ENCODE peak calls at places on chromosomes 1 and 21, in eight cellular contexts. C is suprapubic skin, T is psoas muscle, P is tibial nerve, K is pancreas, A is right atrium auricular region, M is neuronal stem cell, Y is osteoblast. R is an unnamed sample. For H3K4me1, the result is how much of the 10 kb centered on the place peaks cover.

GRCh38 chr21:44706026-44706705 is 5.2 kb downstream of the TSPEAR start:
- DNase-seq in C (no peak), T (no peak), P (no peak), K (no peak), A (no peak), M (no peak), Y (peak), R (no peak)

GRCh38 chr1:15386128-15386824 is 23.4 kb upstream of the EFHD2 start:
- DNase-seq in C (no peak), T (no peak), P (no peak), K (no peak), A (no peak), M (no peak), Y (no peak), R (no peak)

GRCh38 chr1:19925342-19926070 is 2.1 kb upstream of the PLA2G2E start:
- DNase-seq in C (no peak), T (no peak), P (no peak), K (no peak), A (no peak), M (no peak), Y (peak), R (no peak)

GRCh38 chr1:202589190-202589680 is 121.0 kb downstream of the SYT2 start:
- DNase-seq in C (peak), T (peak), P (peak), K (peak), A (peak), M (no peak), Y (peak), R (peak)

GRCh38 chr21:38815060-38815405 is 9.3 kb downstream of the ETS2 start:
- DNase-seq in C (no peak), T (no peak), P (no peak), K (no peak), A (no peak), M (no peak), Y (no peak), R (no peak)

GRCh38 chr1:93021539-93022134 is 57.4 kb upstream of the MTF2 start:
- DNase-seq in C (no peak), T (no peak), P (no peak), K (no peak), A (no peak), M (no peak), Y (no peak), R (no peak)

GRCh38 chr1:155329980-155330598 is 9.4 kb downstream of the RUSC1 start:
- DNase-seq in C (no peak), T (no peak), P (no peak), K (no peak), A (no peak), M (no peak), Y (peak), R (no peak)

GRCh38 chr1:236480758-236481436 is 42.9 kb upstream of the LGALS8 start:
- DNase-seq in C (no peak), T (no peak), P (no peak), K (peak), A (no peak), M (no peak), Y (no peak), R (no peak)

GRCh38 chr1:8182034-8182761 is 135.7 kb upstream of the SLC45A1 start:
- DNase-seq in C (no peak), T (no peak), P (no peak), K (peak), A (no peak), M (no peak), Y (peak), R (no peak)

GRCh38 chr1:1177452-1178206 is 3.9 kb downstream of the TTLL10 start:
- DNase-seq in C (peak), T (peak), P (no peak), K (peak), A (no peak), M (no peak), Y (peak), R (no peak)

GRCh38 chr1:30527511-30528140 is 195.8 kb downstream of the MATN1 start:
- DNase-seq in C (peak), T (peak), P (no peak), K (no peak), A (no peak), M (no peak), Y (no peak), R (peak)

GRCh38 chr1:23634840-23635642 is 56.6 kb upstream of the RPL11 start:
- DNase-seq in C (peak), T (peak), P (no peak), K (peak), A (peak), M (peak), Y (peak), R (no peak)

GRCh38 chr21:18252686-18253085 is 8.1 kb downstream of the CHODL start:
- DNase-seq in C (no peak), T (no peak), P (no peak), K (no peak), A (no peak), M (no peak), Y (no peak), R (no peak)

GRCh38 chr1:179817789-179818188 is 59.8 kb downstream of the TOR1AIP2 start:
- DNase-seq in C (peak), T (peak), P (peak), K (no peak), A (peak), M (no peak), Y (peak), R (peak)

GRCh38 chr1:20930427-20930826 is 143.3 kb upstream of the HP1BP3 start:
- DNase-seq in C (no peak), T (no peak), P (no peak), K (no peak), A (no peak), M (no peak), Y (no peak), R (no peak)

GRCh38 chr1:208748766-208749165 is 504.6 kb upstream of the PLXNA2 start:
- DNase-seq in C (no peak), T (no peak), P (no peak), K (no peak), A (no peak), M (no peak), Y (no peak), R (no peak)

GRCh38 chr1:13797397-13797796 is 97.4 kb downstream of the PRDM2 start:
- DNase-seq in C (no peak), T (no peak), P (no peak), K (no peak), A (no peak), M (no peak), Y (no peak), R (no peak)

GRCh38 chr1:217472915-217473314 is 158.0 kb downstream of the GPATCH2 start:
- DNase-seq in C (no peak), T (no peak), P (no peak), K (no peak), A (no peak), M (no peak), Y (no peak), R (no peak)

GRCh38 chr1:209924386-209924785 is 13.6 kb upstream of the SYT14 start:
- DNase-seq in C (no peak), T (no peak), P (no peak), K (no peak), A (no peak), M (no peak), Y (no peak), R (no peak)

GRCh38 chr1:22465018-22465565 is 13.4 kb downstream of the ZBTB40 start:
- DNase-seq in C (no peak), T (no peak), P (no peak), K (no peak), A (no peak), M (no peak), Y (no peak), R (no peak)

GRCh38 chr1:21385022-21385421 is 54.9 kb upstream of the NBPF3 start:
- DNase-seq in C (no peak), T (no peak), P (no peak), K (no peak), A (no peak), M (no peak), Y (no peak), R (no peak)

GRCh38 chr1:5448486-5448885 is 543.7 kb downstream of the NPHP4 start:
- DNase-seq in C (no peak), T (no peak), P (no peak), K (no peak), A (no peak), M (no peak), Y (no peak), R (no peak)

GRCh38 chr21:27269646-27270045 is 302.8 kb upstream of the ADAMTS5 start:
- DNase-seq in C (no peak), T (no peak), P (no peak), K (no peak), A (no peak), M (no peak), Y (no peak), R (no peak)

GRCh38 chr1:54460346-54460745 is 54.2 kb upstream of the SSBP3 start:
- DNase-seq in C (no peak), T (no peak), P (no peak), K (no peak), A (no peak), M (no peak), Y (no peak), R (no peak)

GRCh38 chr1:177739780-177740179 is 230.1 kb downstream of the SEC16B start:
- DNase-seq in C (no peak), T (no peak), P (no peak), K (no peak), A (no peak), M (no peak), Y (no peak), R (no peak)

GRCh38 chr1:243718893-243719292 is 131.2 kb downstream of the AKT3 start:
- DNase-seq in C (no peak), T (no peak), P (no peak), K (no peak), A (no peak), M (no peak), Y (peak), R (no peak)

GRCh38 chr1:54861070-54861761 is 25.8 kb downstream of the DHCR24 start:
- DNase-seq in C (no peak), T (no peak), P (no peak), K (no peak), A (no peak), M (no peak), Y (peak), R (no peak)

GRCh38 chr21:45996311-45997204 is 15.0 kb downstream of the COL6A1 start:
- DNase-seq in C (peak), T (no peak), P (no peak), K (peak), A (no peak), M (no peak), Y (peak), R (no peak)

GRCh38 chr1:209335090-209335692 is 248.3 kb upstream of the CAMK1G start:
- DNase-seq in C (no peak), T (no peak), P (no peak), K (peak), A (no peak), M (peak), Y (no peak), R (no peak)

GRCh38 chr1:151370211-151370911 is 2.1 kb downstream of the SELENBP1 start:
- DNase-seq in C (no peak), T (peak), P (no peak), K (no peak), A (peak), M (no peak), Y (peak), R (peak)
- H3K4me3 ChIP-seq in C (no peak), T (peak), P (no peak), K (no peak), A (no peak), M (no peak), Y (no peak), R (no peak)

DNA sequence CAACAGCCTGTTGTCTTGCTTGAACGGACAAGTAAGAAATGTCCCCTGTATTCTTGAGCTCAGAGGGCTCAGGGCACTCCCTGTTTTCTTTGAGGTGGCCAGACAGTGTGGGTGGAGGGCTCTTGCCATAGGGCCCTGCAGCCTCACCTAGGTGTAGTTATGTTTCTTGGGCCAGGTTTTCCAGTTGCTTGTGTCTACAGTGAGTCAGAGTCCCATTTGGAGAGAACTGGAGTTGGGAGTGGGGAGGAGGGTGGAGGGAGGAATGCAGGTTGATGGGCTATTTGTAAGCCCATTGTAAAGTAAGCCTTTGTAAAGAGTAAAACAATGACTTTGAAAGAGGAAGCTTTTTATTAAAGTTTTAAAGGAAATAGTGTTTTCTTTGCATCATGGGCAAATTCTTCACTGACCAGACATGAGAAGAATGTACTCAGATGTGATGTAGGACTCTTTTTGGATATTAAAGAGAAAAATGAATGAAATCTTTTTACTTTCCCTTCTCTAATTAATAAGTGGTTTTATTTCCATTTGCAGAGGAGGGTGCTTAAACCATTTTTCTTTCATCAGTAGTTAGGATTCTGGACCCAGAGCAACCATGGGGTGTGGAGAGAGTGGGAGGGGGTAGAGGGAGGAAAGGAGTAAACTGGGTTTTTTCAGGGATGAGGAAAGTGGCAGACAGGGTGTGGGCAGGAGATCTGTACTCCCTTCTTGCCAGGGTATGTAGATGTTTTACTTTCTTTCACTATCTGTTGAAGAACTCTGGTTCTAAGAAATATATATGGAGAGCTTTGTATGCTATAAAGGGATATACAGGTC is 45.1 kb upstream of the MACF1 start:
- DNase-seq in C (no peak), T (no peak), P (no peak), K (peak), A (no peak), M (no peak), Y (no peak), R (no peak)
- H3K4me1 ChIP-seq in C (half or more), T (under half), P (under half), K (under half), A (under half), M (under half), Y (half or more), R (half or more)

GRCh38 chr1:77673030-77673429 is 9.4 kb downstream of the ZZZ3 start:
- DNase-seq in C (no peak), T (no peak), P (no peak), K (no peak), A (no peak), M (no peak), Y (no peak), R (no peak)
- H3K4me3 ChIP-seq in C (no peak), T (no peak), P (no peak), K (no peak), A (no peak), M (no peak), Y (no peak), R (no peak)

DNA sequence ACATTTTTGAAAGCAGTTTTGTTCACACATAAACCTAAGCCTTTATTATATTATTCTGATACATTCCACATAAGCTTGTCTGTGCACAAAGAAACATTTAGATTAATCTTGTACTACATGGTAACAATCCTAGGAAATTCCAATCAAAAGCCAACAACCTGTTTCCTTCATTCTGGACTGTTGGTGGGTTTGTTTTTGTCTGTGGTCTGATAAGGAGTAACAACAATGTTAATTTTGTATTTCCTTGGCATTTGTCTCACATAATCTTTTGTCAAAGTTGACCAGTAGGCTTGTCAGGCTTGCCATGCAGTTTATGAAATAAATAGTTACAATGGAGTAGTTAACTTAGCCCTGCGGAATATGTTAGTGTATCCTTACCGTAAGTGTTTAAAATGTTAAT is 183.3 kb downstream of the DHRS3 start:
- DNase-seq in C (no peak), T (no peak), P (no peak), K (no peak), A (no peak), M (no peak), Y (no peak), R (no peak)
- H3K4me1 ChIP-seq in C (half or more), T (under half), P (half or more), K (under half), A (under half), M (under half), Y (half or more), R (under half)

GRCh38 chr1:3078421-3078820 is 9.4 kb downstream of the PRDM16 start:
- DNase-seq in C (no peak), T (no peak), P (no peak), K (no peak), A (no peak), M (no peak), Y (no peak), R (no peak)
- H3K4me3 ChIP-seq in C (no peak), T (no peak), P (peak), K (no peak), A (no peak), M (no peak), Y (no peak), R (no peak)

DNA sequence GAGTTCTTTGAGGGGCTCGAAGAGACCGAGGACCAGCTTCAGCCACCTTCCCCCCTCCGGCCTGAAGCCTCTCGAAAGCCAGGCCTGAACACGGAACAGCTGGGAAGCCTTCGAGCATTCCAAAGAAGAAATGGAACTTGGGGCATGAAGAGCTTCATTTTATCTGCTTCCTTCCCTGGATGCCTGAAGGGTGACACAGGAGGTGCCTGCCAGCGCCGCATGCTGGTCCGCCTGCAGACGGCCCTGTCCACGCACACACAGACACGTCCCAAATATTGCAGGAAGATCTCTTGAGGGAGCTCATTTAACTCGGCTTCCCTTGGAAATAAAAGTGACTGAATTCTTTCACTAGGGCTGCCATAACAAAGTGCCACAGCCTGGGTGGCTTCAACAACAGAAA is 73.7 kb downstream of the TOMM20 start:
- DNase-seq in C (no peak), T (no peak), P (no peak), K (no peak), A (no peak), M (no peak), Y (peak), R (no peak)
- H3K4me1 ChIP-seq in C (under half), T (under half), P (under half), K (under half), A (under half), M (under half), Y (under half), R (under half)

GRCh38 chr1:16630661-16631247 is 17.4 kb upstream of the NBPF1 start:
- DNase-seq in C (peak), T (peak), P (no peak), K (peak), A (peak), M (no peak), Y (peak), R (peak)

GRCh38 chr1:16631248-16632043 is 18.1 kb upstream of the NBPF1 start:
- DNase-seq in C (peak), T (peak), P (peak), K (peak), A (peak), M (no peak), Y (peak), R (no peak)

GRCh38 chr1:16625497-16626408 is 12.4 kb upstream of the NBPF1 start:
- DNase-seq in C (peak), T (peak), P (no peak), K (peak), A (no peak), M (no peak), Y (peak), R (peak)

GRCh38 chr1:16628361-16629111 is 15.2 kb upstream of the NBPF1 start:
- DNase-seq in C (peak), T (peak), P (no peak), K (peak), A (peak), M (no peak), Y (peak), R (no peak)
- H3K4me3 ChIP-seq in C (no peak), T (no peak), P (no peak), K (no peak), A (no peak), M (no peak), Y (no peak), R (no peak)

GRCh38 chr21:41169701-41170100 is 1.7 kb downstream of the BACE2 start:
- DNase-seq in C (no peak), T (no peak), P (no peak), K (no peak), A (no peak), M (no peak), Y (peak), R (no peak)

GRCh38 chr21:41170442-41170841 is 2.5 kb downstream of the BACE2 start:
- DNase-seq in C (no peak), T (peak), P (no peak), K (peak), A (no peak), M (peak), Y (peak), R (no peak)

GRCh38 chr21:41168391-41169257 is 664 bp downstream of the BACE2 start:
- DNase-seq in C (peak), T (peak), P (peak), K (peak), A (peak), M (peak), Y (peak), R (peak)

GRCh38 chr21:41169258-41169576 is 1.3 kb downstream of the BACE2 start:
- DNase-seq in C (no peak), T (no peak), P (no peak), K (no peak), A (no peak), M (no peak), Y (no peak), R (no peak)

DNA sequence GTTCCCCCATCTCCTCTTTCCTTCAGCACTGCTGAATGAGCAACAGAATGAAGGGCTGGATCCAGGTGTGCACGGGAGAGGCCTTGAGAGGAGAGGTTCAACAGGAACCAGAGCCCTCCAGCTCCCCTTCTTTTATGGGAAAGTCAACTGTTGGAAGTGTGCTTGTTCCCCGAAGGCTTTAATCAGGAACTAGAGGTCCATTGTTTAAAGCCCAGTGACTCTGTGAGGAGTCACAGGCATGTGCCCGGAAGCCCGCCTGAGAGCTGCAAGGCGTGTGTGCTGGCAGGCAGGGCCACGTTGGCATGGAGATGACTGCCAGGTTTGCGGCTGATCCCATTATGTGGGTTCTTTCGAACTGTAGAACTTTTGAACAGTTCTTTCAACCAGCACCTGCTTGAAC is 3.2 kb downstream of the BACE2 start:
- DNase-seq in C (no peak), T (peak), P (no peak), K (peak), A (no peak), M (no peak), Y (peak), R (no peak)
- H3K4me1 ChIP-seq in C (under half), T (under half), P (half or more), K (under half), A (under half), M (under half), Y (under half), R (under half)

R was measured in gastrocnemius medialis.